ENCODE peak calls at places on chromosome 19, in ten cellular contexts. C is OCI-LY7; N is H1; Z is CD8-positive, alpha-beta T cell; P is WERI-Rb-1; A is Caco-2; T is progenitor cell of endocrine pancreas; F is ovary; G is PC-3; E is AG09319. Y is an unnamed sample.

GRCh38 chr19:49859838-49860715 is 7.3 kb downstream of the PNKP start:
- DNase-seq in P (peak), A (no peak), C (no peak), Z (no peak), T (no peak), E (no peak), F (peak), N (no peak), G (no peak), Y (no peak)

GRCh38 chr19:21608571-21608970 is 103.2 kb downstream of the ZNF429 start:
- DNase-seq in N (no peak), F (no peak), G (no peak), C (no peak), T (no peak), P (no peak), A (no peak), E (no peak), Z (no peak), Y (no peak)

GRCh38 chr19:32599736-32600157 is 18.8 kb downstream of the PDCD5 start:
- DNase-seq in G (peak), F (no peak), C (peak), E (peak), N (no peak), Z (peak), P (peak), T (no peak), A (peak), Y (no peak)

GRCh38 chr19:49987159-49987698 is 26.3 kb upstream of the SIGLEC11 start:
- DNase-seq in F (peak), G (peak), A (peak), T (peak), P (no peak), E (peak), Z (peak), C (peak), N (peak), Y (no peak)

GRCh38 chr19:15790096-15790495 is 2.6 kb downstream of the OR10H5 start:
- DNase-seq in Z (no peak), T (no peak), G (peak), E (no peak), P (no peak), A (no peak), N (no peak), C (no peak), F (no peak), Y (no peak)

GRCh38 chr19:752652-753517 is 2.0 kb downstream of the MISP start:
- DNase-seq in Z (no peak), T (peak), N (no peak), A (peak), P (no peak), C (no peak), F (peak), E (peak), G (peak), Y (no peak)

GRCh38 chr19:35462476-35462953 is 14.5 kb downstream of the FFAR2 start:
- DNase-seq in A (no peak), F (no peak), E (no peak), T (no peak), N (no peak), P (no peak), G (no peak), C (peak), Z (peak), Y (no peak)

GRCh38 chr19:49073514-49074378 is 1.2 kb upstream of the KCNA7 start:
- DNase-seq in A (peak), F (no peak), C (peak), Z (no peak), E (no peak), G (peak), T (no peak), P (peak), N (no peak), Y (no peak)

GRCh38 chr19:33447336-33448158 is 74.0 kb downstream of the CEBPG start:
- DNase-seq in C (no peak), F (no peak), E (no peak), A (no peak), T (no peak), Z (no peak), G (no peak), N (no peak), P (no peak), Y (peak)

GRCh38 chr19:5673752-5674151 is 6.6 kb downstream of the MICOS13 start:
- DNase-seq in P (no peak), G (no peak), Z (no peak), C (no peak), A (no peak), N (no peak), F (no peak), E (no peak), T (no peak), Y (no peak)

GRCh38 chr19:5880604-5881078 is 10.3 kb upstream of the FUT5 start:
- DNase-seq in A (peak), F (no peak), T (no peak), P (no peak), C (no peak), G (no peak), Z (no peak), N (no peak), E (no peak), Y (no peak)

GRCh38 chr19:21128901-21129698 is 12.7 kb upstream of the ZNF431 start:
- DNase-seq in N (no peak), Z (no peak), F (no peak), A (no peak), P (no peak), E (no peak), G (no peak), T (no peak), C (no peak), Y (no peak)

GRCh38 chr19:55471266-55471665 is 5.2 kb upstream of the ZNF628 start:
- DNase-seq in P (no peak), A (no peak), T (no peak), G (no peak), F (no peak), Z (no peak), N (no peak), C (no peak), E (no peak), Y (no peak)

GRCh38 chr19:51000981-51001380 is 423 bp downstream of the KLK8 start:
- DNase-seq in C (no peak), G (no peak), P (no peak), T (no peak), E (no peak), F (no peak), N (no peak), A (no peak), Z (no peak), Y (no peak)
- TF ChIP-seq CTCF in C (no peak), G (no peak), P (no peak), T (no peak), E (no peak), F (no peak), N (no peak), A (no peak), Z (no peak), Y (no peak)

DNA sequence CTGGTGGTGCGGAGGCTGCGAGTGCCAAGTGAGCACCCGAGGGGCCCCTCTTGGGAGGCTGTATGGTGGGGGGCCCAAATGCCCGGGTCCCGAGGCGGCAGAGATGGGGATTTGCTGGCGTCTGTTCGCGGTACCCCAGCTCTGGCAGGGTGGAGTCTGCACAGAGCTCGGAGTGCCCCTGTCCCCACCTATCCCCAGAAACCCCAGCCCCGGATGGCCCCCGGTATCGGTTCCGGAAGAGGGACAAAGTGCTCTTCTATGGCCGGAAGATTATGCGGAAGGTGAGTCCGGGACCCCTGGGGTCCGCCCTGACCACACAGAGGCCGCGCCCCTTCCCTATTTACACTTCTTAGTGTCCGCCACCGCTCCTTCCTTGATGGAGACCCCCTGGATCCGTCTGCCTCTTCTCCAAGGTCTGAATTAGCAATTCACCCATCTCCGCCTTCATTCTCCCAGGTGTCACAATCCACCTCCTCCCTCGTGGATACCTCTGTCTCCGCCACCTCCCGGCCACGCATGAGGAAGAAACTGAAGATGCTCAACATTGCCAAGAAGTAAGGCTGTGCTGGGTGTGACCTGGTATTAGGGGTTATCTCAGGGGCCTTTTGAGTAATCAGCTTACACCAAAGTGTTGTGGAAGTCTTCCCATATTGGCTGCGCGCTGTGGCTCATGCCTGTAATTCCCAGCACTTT is 622 bp downstream of the PNPLA6 start:
- DNase-seq in C (no peak), A (no peak), N (no peak), G (no peak), P (peak), Z (no peak), T (no peak), F (no peak), E (no peak), Y (no peak)
- TF ChIP-seq CTCF in C (no peak), A (no peak), N (no peak), G (no peak), P (no peak), Z (no peak), T (no peak), F (no peak), E (no peak), Y (no peak)

GRCh38 chr19:18919086-18919894 is at the start of the genes COPE and DDX49:
- DNase-seq in N (peak), A (peak), F (peak), G (peak), P (peak), Z (peak), E (peak), T (peak), C (peak), Y (peak)
- TF ChIP-seq CTCF in N (no peak), A (no peak), F (peak), G (no peak), P (no peak), Z (no peak), E (no peak), T (no peak), C (no peak), Y (peak)

DNA sequence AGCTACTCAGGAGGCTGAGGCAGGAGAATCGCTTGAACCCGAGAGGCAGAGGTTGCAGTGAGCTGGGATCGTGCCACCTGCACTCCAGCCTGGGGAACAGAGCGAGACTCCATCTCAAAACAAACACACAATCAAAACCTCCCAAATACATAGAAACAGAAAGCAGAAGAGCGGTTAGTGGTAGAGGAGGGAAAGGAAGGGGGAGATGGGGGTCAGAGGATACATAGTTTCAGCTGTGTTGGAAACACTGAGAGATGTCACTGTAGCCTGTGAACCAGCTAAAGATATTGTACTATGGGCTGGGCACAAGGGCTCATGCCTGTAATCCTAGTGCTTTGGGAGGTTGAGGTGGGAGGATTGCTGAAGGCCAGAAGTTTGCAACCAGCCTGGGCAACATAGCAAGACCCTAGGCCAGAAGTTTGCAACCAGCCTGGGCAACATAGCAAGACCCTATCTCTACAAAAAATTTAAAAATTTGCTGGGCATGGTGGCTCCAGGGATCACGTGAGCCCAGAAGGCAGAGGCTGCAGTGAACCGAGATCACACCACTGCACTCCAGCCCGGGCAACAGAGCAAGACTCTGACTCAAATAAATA is 49.9 kb downstream of the GNG7 start:
- DNase-seq in G (no peak), P (no peak), Z (no peak), T (no peak), C (no peak), N (no peak), A (no peak), E (no peak), F (no peak), Y (no peak)
- TF ChIP-seq CTCF in G (no peak), P (no peak), Z (no peak), T (no peak), C (no peak), N (no peak), A (no peak), E (no peak), F (no peak), Y (no peak)

GRCh38 chr19:39038098-39038497 is 5.7 kb upstream of the FBXO27 start:
- DNase-seq in A (peak), E (no peak), G (peak), Z (no peak), N (no peak), T (no peak), C (no peak), F (no peak), P (peak), Y (no peak)
- TF ChIP-seq CTCF in A (no peak), E (peak), G (peak), Z (no peak), N (no peak), T (peak), C (no peak), F (no peak), P (no peak), Y (peak)

GRCh38 chr19:54096642-54097106 is 3.9 kb downstream of the OSCAR start:
- DNase-seq in Z (peak), C (peak), G (peak), F (no peak), E (peak), A (peak), T (no peak), P (no peak), N (no peak), Y (peak)
- TF ChIP-seq CTCF in Z (no peak), C (peak), G (peak), F (no peak), E (peak), A (peak), T (no peak), P (no peak), N (no peak), Y (peak)

DNA sequence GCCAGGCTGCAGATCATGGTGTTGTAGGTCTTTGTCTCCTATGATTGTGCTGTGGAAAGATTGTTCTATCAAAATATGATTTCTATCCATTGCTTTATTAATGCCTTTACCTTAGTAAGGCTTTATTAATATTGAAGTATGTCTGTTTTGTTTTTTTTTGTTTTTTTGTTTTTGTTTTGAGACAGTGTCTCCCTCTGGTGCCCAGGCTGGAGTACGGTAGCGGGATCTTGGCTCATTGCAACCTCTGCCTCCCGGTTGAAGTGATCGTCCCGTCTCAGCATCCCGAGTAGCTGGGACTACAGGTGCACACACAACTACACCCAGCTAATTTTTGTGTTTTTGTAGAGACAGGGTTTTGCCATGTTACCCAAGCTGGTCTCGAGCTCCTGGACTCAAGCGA is 7.7 kb downstream of the IRGC start:
- DNase-seq in F (no peak), A (no peak), G (peak), T (no peak), E (no peak), N (no peak), Z (no peak), P (no peak), C (no peak), Y (no peak)
- TF ChIP-seq CTCF in F (no peak), A (no peak), G (peak), T (no peak), E (peak), N (peak), Z (no peak), P (no peak), C (peak), Y (peak)